ENCODE peak calls at places on chromosomes 4 and X, in four cellular contexts. One of them, this sample, is unnamed. For H3K4me1, the result is how much of the 10 kb centered on the place peaks cover.

GRCh38 chr4:26458104-26458503 is 32.2 kb downstream of the CCKAR start:
- DNase-seq in osteoblast: peak
- DNase-seq in aorta: no peak
- DNase-seq in transverse colon: no peak
- DNase-seq in this sample: no peak

GRCh38 chrX:63746715-63747114 is 38.3 kb downstream of the ARHGEF9 start:
- DNase-seq in aorta: no peak
- DNase-seq in transverse colon: no peak
- DNase-seq in osteoblast: no peak
- DNase-seq in this sample: no peak

GRCh38 chr4:183747380-183747779 is 88.3 kb downstream of the TRAPPC11 start:
- DNase-seq in osteoblast: no peak
- DNase-seq in aorta: no peak
- DNase-seq in transverse colon: no peak
- DNase-seq in this sample: no peak

GRCh38 chrX:53073115-53073581 is 9.0 kb upstream of the TSPYL2 start:
- DNase-seq in aorta: no peak
- DNase-seq in osteoblast: no peak
- DNase-seq in transverse colon: no peak
- DNase-seq in this sample: no peak

GRCh38 chr4:8675906-8676305 is 83.3 kb downstream of the CPZ start:
- DNase-seq in osteoblast: no peak
- DNase-seq in aorta: no peak
- DNase-seq in transverse colon: no peak
- DNase-seq in this sample: no peak

GRCh38 chr4:87060957-87061356 is 126.1 kb downstream of the AFF1 start:
- DNase-seq in aorta: no peak
- DNase-seq in transverse colon: no peak
- DNase-seq in osteoblast: peak
- DNase-seq in this sample: no peak

GRCh38 chrX:1914606-1915365 is 299.9 kb downstream of the ASMT start:
- DNase-seq in osteoblast: no peak
- DNase-seq in aorta: no peak
- DNase-seq in transverse colon: no peak
- DNase-seq in this sample: no peak

GRCh38 chrX:43065978-43066377 is 288.0 kb upstream of the PPP1R2C start:
- DNase-seq in transverse colon: no peak
- DNase-seq in aorta: no peak
- DNase-seq in osteoblast: no peak
- DNase-seq in this sample: no peak

GRCh38 chr4:118740869-118741268 is 55.7 kb downstream of the METTL14 start:
- DNase-seq in aorta: no peak
- DNase-seq in osteoblast: no peak
- DNase-seq in transverse colon: no peak
- DNase-seq in this sample: no peak

GRCh38 chr4:26326791-26327190 is 6.0 kb downstream of the RBPJ start:
- DNase-seq in transverse colon: no peak
- DNase-seq in osteoblast: peak
- DNase-seq in aorta: no peak
- DNase-seq in this sample: no peak

GRCh38 chr4:75036046-75036445 is 103.1 kb downstream of the PARM1 start:
- DNase-seq in transverse colon: no peak
- DNase-seq in aorta: no peak
- DNase-seq in osteoblast: no peak
- DNase-seq in this sample: no peak

GRCh38 chrX:135086197-135086854 is 34.0 kb downstream of the ETDB start:
- DNase-seq in transverse colon: peak
- DNase-seq in aorta: no peak
- DNase-seq in osteoblast: peak
- DNase-seq in this sample: no peak

GRCh38 chr4:141580523-141580922 is 55.9 kb upstream of the IL15 start:
- DNase-seq in osteoblast: no peak
- DNase-seq in transverse colon: no peak
- DNase-seq in aorta: no peak
- DNase-seq in this sample: no peak

GRCh38 chr4:40514409-40515025 is 115.1 kb downstream of the RBM47 start:
- DNase-seq in transverse colon: peak
- DNase-seq in aorta: no peak
- DNase-seq in osteoblast: no peak
- DNase-seq in this sample: no peak

GRCh38 chr4:112889619-112890294 is 159.7 kb upstream of the ANK2 start:
- DNase-seq in transverse colon: no peak
- DNase-seq in aorta: no peak
- DNase-seq in osteoblast: no peak
- DNase-seq in this sample: no peak

GRCh38 chrX:87728459-87728858 is 210.9 kb downstream of the KLHL4 start:
- DNase-seq in aorta: no peak
- DNase-seq in osteoblast: no peak
- DNase-seq in transverse colon: no peak
- DNase-seq in this sample: no peak

GRCh38 chrX:46865281-46865680 is 28.4 kb downstream of the RP2 start:
- DNase-seq in osteoblast: no peak
- DNase-seq in aorta: no peak
- DNase-seq in transverse colon: no peak
- DNase-seq in this sample: no peak

GRCh38 chr4:82833696-82834313 is 35.2 kb upstream of the SCD5 start:
- DNase-seq in aorta: no peak
- DNase-seq in osteoblast: peak
- DNase-seq in transverse colon: peak
- DNase-seq in this sample: no peak

GRCh38 chr4:41877020-41877796 is 58.0 kb upstream of the TMEM33 start:
- DNase-seq in osteoblast: no peak
- DNase-seq in aorta: peak
- DNase-seq in transverse colon: no peak
- DNase-seq in this sample: peak

GRCh38 chr4:183369073-183369472 is 46.8 kb upstream of the CLDN24 start:
- DNase-seq in aorta: peak
- DNase-seq in transverse colon: no peak
- DNase-seq in osteoblast: no peak
- DNase-seq in this sample: no peak

GRCh38 chr4:103074598-103075434 is 1.7 kb downstream of the SLC9B2 start:
- DNase-seq in aorta: no peak
- DNase-seq in transverse colon: no peak
- DNase-seq in osteoblast: no peak
- DNase-seq in this sample: no peak

GRCh38 chr4:8165374-8165896 is 6.8 kb upstream of the ABLIM2 start:
- DNase-seq in transverse colon: no peak
- DNase-seq in aorta: no peak
- DNase-seq in osteoblast: peak
- DNase-seq in this sample: no peak

GRCh38 chr4:12703076-12703475 is 781.1 kb downstream of the RAB28 start:
- DNase-seq in osteoblast: no peak
- DNase-seq in aorta: no peak
- DNase-seq in transverse colon: no peak
- DNase-seq in this sample: no peak

GRCh38 chrX:119753639-119754257 is 4.6 kb upstream of the SOWAHD start:
- DNase-seq in osteoblast: peak
- DNase-seq in aorta: no peak
- DNase-seq in transverse colon: peak
- DNase-seq in this sample: no peak

GRCh38 chr4:10077492-10078335 is 38.9 kb downstream of the WDR1 start:
- DNase-seq in transverse colon: no peak
- DNase-seq in osteoblast: peak
- DNase-seq in aorta: peak
- DNase-seq in this sample: no peak

GRCh38 chr4:66911898-66912297 is 633.4 kb downstream of the CENPC start:
- DNase-seq in aorta: no peak
- DNase-seq in osteoblast: no peak
- DNase-seq in transverse colon: no peak
- DNase-seq in this sample: no peak

GRCh38 chrX:153336128-153336894 is 2.4 kb downstream of the ZNF275 start:
- DNase-seq in aorta: no peak
- DNase-seq in osteoblast: no peak
- DNase-seq in transverse colon: no peak
- DNase-seq in this sample: no peak

GRCh38 chrX:130176354-130176776 is 4.6 kb downstream of the RAB33A start:
- DNase-seq in transverse colon: peak
- DNase-seq in osteoblast: peak
- DNase-seq in aorta: no peak
- DNase-seq in this sample: no peak

GRCh38 chr4:105092356-105092755 is 54.3 kb upstream of the TET2 start:
- DNase-seq in aorta: no peak
- DNase-seq in osteoblast: no peak
- DNase-seq in transverse colon: no peak
- DNase-seq in this sample: no peak

GRCh38 chrX:135328421-135329005 is 19.2 kb downstream of the ETDC start:
- DNase-seq in aorta: no peak
- DNase-seq in transverse colon: no peak
- DNase-seq in osteoblast: no peak
- DNase-seq in this sample: no peak

GRCh38 chrX:20498851-20499635 is 232.3 kb upstream of the RPS6KA3 start:
- DNase-seq in osteoblast: no peak
- DNase-seq in aorta: no peak
- DNase-seq in transverse colon: no peak
- DNase-seq in this sample: no peak

GRCh38 chr4:5965225-5965624 is 53.0 kb downstream of the C4orf50 start:
- DNase-seq in osteoblast: no peak
- DNase-seq in aorta: no peak
- DNase-seq in transverse colon: no peak
- DNase-seq in this sample: no peak

GRCh38 chr4:76930721-76931481 is 18.7 kb upstream of the SEPTIN11 start:
- DNase-seq in aorta: no peak
- DNase-seq in osteoblast: no peak
- DNase-seq in transverse colon: no peak
- DNase-seq in this sample: no peak

GRCh38 chr4:86855572-86855971 is 6.4 kb upstream of the SLC10A6 start:
- DNase-seq in aorta: no peak
- DNase-seq in transverse colon: no peak
- DNase-seq in osteoblast: no peak
- DNase-seq in this sample: no peak

GRCh38 chr4:24126776-24127175 is 236.9 kb upstream of the PPARGC1A start:
- DNase-seq in osteoblast: no peak
- DNase-seq in aorta: no peak
- DNase-seq in transverse colon: no peak
- DNase-seq in this sample: no peak

GRCh38 chr4:25379591-25379990 is 2.5 kb downstream of the ANAPC4 start:
- DNase-seq in osteoblast: no peak
- DNase-seq in aorta: no peak
- DNase-seq in transverse colon: no peak
- DNase-seq in this sample: no peak

GRCh38 chr4:105990933-105991332 is 95.7 kb downstream of the NPNT start:
- DNase-seq in osteoblast: no peak
- DNase-seq in transverse colon: peak
- DNase-seq in aorta: peak
- DNase-seq in this sample: no peak

GRCh38 chr4:21884615-21885014 is 64.0 kb downstream of the KCNIP4 start:
- DNase-seq in transverse colon: no peak
- DNase-seq in aorta: no peak
- DNase-seq in osteoblast: no peak
- DNase-seq in this sample: no peak

GRCh38 chr4:147354994-147355393 is 125.9 kb upstream of the EDNRA start:
- DNase-seq in transverse colon: no peak
- DNase-seq in osteoblast: no peak
- DNase-seq in aorta: no peak
- DNase-seq in this sample: no peak

DNA sequence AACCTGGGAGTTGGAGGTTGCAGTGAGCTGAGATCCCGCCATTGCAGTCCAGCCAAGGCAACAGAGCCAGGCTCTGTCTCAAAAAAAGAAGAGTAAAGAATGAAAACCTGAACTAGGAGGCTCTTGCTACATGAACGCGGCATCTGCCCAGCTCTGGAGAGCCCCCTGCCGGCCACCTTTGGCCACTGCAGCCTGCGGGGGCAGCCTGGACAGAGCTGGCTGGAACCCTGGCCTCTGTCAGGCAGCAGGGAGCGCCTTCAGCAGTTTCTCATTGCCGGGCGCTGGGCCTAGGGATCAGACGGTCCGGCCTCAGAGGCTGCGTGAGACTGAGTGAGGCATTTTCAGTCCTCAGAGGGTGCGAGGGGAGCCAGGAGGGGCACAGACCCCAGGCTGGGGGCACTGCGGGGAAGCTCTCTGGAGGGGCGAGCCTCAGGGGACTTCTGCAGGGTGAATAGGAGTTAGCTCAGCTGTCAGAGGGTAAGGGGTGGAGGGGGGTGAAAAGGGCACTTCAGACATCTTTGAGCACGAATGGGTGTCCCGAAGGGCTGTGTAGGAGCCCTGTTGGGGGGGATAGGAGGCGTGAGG is 17.5 kb downstream of the DOK7 start:
- DNase-seq in aorta: peak
- DNase-seq in transverse colon: peak
- DNase-seq in osteoblast: peak
- DNase-seq in this sample: peak
- H3K4me1 ChIP-seq in aorta: under half
- H3K4me1 ChIP-seq in transverse colon: under half
- H3K4me1 ChIP-seq in osteoblast: under half
- H3K4me1 ChIP-seq in this sample: under half

GRCh38 chr4:57078685-57079521 is 31.3 kb downstream of the IGFBP7 start:
- DNase-seq in aorta: peak
- DNase-seq in osteoblast: no peak
- DNase-seq in transverse colon: no peak
- DNase-seq in this sample: no peak
- H3K4me1 ChIP-seq in aorta: under half
- H3K4me1 ChIP-seq in osteoblast: half or more
- H3K4me1 ChIP-seq in transverse colon: under half
- H3K4me1 ChIP-seq in this sample: under half

GRCh38 chrX:30301203-30301602 is 8.0 kb downstream of the NR0B1 start:
- DNase-seq in aorta: no peak
- DNase-seq in transverse colon: no peak
- DNase-seq in osteoblast: no peak
- DNase-seq in this sample: no peak

GRCh38 chrX:30302957-30303356 is 6.2 kb downstream of the NR0B1 start:
- DNase-seq in osteoblast: no peak
- DNase-seq in transverse colon: no peak
- DNase-seq in aorta: peak
- DNase-seq in this sample: no peak

GRCh38 chrX:30304866-30305265 is 4.3 kb downstream of the NR0B1 start:
- DNase-seq in aorta: no peak
- DNase-seq in transverse colon: no peak
- DNase-seq in osteoblast: no peak
- DNase-seq in this sample: no peak

GRCh38 chrX:30296408-30297254 is 12.6 kb downstream of the NR0B1 start:
- DNase-seq in transverse colon: no peak
- DNase-seq in aorta: no peak
- DNase-seq in osteoblast: no peak
- DNase-seq in this sample: no peak

DNA sequence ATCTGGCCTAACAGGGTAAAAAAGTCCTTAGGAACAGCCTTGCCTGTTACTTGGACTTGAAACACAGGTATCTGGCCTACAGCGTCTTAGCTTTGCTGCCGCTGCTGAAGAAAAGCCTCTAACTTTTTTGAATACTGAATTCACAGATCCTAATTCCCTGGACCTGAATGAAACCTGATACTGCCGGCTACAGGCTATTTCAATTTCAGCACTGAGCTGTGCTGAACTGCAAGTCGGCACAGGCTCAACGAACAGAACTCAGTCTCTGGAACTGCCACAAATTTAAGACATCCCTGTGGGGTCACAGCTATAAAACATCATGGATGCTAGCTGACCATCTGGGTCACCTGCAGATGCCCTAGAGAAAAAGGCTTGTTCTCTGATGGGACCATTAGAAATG is 7.2 kb downstream of the NR0B1 start:
- DNase-seq in transverse colon: no peak
- DNase-seq in osteoblast: no peak
- DNase-seq in aorta: no peak
- DNase-seq in this sample: no peak
- H3K4me1 ChIP-seq in transverse colon: under half
- H3K4me1 ChIP-seq in osteoblast: under half
- H3K4me1 ChIP-seq in aorta: under half
- H3K4me1 ChIP-seq in this sample: under half

GRCh38 chr4:186767794-186768193 is 44.1 kb upstream of the FAT1 start:
- DNase-seq in osteoblast: no peak
- DNase-seq in transverse colon: no peak
- DNase-seq in aorta: no peak
- DNase-seq in this sample: no peak
- H3K4me1 ChIP-seq in osteoblast: under half
- H3K4me1 ChIP-seq in transverse colon: under half
- H3K4me1 ChIP-seq in aorta: under half
- H3K4me1 ChIP-seq in this sample: under half